ENCODE peak calls at places on chromosome X, in four cellular contexts. B, L, E and T are unnamed samples.

GRCh38 chrX:153969125-153969903 is 2.3 kb downstream of the HCFC1 start:
- DNase-seq in B (no peak), L (no peak), E (no peak), T (no peak)

GRCh38 chrX:37883196-37883595 is 35.8 kb upstream of the DYNLT3 start:
- DNase-seq in B (no peak), L (no peak), E (no peak), T (peak; percentile 16)

GRCh38 chrX:46961574-46962279 is 49.5 kb downstream of the JADE3 start:
- DNase-seq in B (no peak), L (no peak), E (no peak), T (no peak)

GRCh38 chrX:103831803-103832544 is at the start of gene RAB9B:
- DNase-seq in B (peak; percentile 62), L (no peak), E (no peak), T (peak; percentile 39)

GRCh38 chrX:42615161-42615563 is 162.8 kb downstream of the PPP1R2C start:
- DNase-seq in B (peak; percentile 47), L (no peak), E (no peak), T (peak; percentile 58)

GRCh38 chrX:30615229-30615628 is 37.7 kb upstream of the TASL start:
- DNase-seq in B (no peak), L (no peak), E (no peak), T (no peak)

GRCh38 chrX:19670854-19671620 is 155.7 kb upstream of the MAP3K15 start:
- DNase-seq in B (no peak), L (no peak), E (peak; percentile 79), T (no peak)

GRCh38 chrX:39857780-39858179 is 240.0 kb downstream of the BCOR start:
- DNase-seq in B (no peak), L (no peak), E (no peak), T (no peak)

GRCh38 chrX:36683507-36683906 is 324.7 kb upstream of the FAM47C start:
- DNase-seq in B (no peak), L (no peak), E (no peak), T (no peak)
- H3K9ac ChIP-seq in B (no peak overlapping the region), L (no peak overlapping the region), E (no peak overlapping the region), T (no peak overlapping the region)

DNA sequence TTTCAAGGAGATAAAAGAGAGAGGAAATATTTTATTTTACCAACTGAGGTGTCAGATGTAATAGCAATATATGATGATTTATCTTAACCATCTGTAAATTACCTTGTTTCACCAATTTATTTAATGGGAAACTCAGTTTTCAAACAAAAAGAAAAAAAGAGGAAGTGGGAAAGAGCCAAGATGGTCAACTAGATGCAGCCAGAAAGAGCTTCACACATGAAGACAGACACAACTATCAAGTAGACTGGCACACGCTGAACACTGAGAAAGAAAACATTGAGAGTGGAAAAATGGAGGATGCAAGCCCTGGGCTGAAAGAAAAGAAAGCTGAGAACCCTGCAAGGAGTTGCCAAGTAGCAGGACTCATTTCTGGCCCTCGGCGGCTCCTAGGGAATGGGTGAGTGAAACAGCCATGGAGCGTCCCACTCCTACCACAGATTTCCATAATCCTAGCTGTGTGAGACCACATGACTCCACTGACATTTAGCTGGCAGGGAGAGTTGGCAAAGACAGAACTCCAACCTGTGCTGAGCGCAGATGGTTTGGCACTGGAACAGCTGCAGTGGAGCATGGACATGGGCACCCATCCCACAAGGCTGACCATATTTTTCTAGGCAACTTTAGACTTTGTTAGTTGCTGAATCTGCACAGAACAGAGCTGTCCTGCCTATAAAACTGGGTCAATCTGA is 409.3 kb downstream of the FAM47B start:
- DNase-seq in B (no peak), L (no peak), E (no peak), T (no peak)
- TF ChIP-seq SUZ12 in B (no peak), L (no peak), E (no peak), T (no peak)

DNA sequence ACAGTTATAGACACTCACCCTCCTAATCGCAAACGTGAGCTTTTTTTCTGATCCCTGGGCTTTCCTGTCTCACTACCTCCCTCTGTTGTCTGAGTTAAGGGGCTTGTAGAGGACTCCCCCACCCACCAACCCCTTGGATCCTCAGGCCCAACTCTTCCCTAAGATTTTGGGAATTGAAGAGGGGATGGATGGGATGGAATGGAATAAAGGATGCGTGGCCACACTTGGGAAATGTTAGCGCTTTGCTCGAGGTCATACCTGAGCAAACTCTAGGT is 1.5 kb downstream of the CNKSR2 start:
- DNase-seq in B (no peak), L (no peak), E (no peak), T (no peak)
- H3K9ac ChIP-seq in B (no peak overlapping the region), L (no peak overlapping the region), E (no peak overlapping the region), T (no peak overlapping the region)

DNA sequence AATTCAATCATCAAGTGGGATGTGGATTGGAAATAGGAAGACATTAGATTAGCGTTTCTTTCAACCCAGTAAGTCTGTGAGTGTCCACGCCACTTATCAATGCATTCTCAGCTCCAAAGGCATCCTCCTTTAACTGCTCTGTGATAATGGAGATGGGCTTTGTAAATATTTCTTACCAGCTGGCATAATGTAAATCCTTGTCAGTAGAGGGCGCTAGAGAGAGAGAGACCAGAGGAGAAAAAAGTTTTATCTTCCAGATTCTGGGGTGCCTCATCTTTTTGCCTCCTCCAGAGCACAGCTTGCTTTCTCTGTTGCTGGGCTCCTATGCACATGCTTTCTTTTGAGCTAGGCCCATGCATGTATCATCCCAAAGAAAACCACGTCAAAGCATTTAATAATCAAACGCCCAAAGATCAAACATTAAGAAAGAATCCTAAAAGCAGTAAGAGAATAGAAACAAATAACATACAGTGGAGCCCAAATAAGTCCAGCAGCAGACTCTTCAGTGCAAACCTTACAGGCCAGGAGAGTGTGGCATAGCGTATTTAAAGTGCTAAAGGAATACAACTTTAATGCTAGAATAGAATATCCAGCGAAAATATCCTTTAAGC is 9.6 kb upstream of the MTMR1 start:
- DNase-seq in B (no peak), L (no peak), E (peak; percentile 26), T (peak; percentile 6)
- TF ChIP-seq SUZ12 in B (no peak), L (no peak), E (no peak), T (no peak)

GRCh38 chrX:101925733-101926132 is 6.1 kb downstream of the ZMAT1 start:
- DNase-seq in B (no peak), L (no peak), E (no peak), T (no peak)

GRCh38 chrX:101931104-101931493 is 728 bp downstream of the ZMAT1 start:
- DNase-seq in B (no peak), L (no peak), E (no peak), T (no peak)

GRCh38 chrX:101932249-101932570 is 383 bp upstream of the ZMAT1 start:
- DNase-seq in B (no peak), L (no peak), E (no peak), T (no peak)

DNA sequence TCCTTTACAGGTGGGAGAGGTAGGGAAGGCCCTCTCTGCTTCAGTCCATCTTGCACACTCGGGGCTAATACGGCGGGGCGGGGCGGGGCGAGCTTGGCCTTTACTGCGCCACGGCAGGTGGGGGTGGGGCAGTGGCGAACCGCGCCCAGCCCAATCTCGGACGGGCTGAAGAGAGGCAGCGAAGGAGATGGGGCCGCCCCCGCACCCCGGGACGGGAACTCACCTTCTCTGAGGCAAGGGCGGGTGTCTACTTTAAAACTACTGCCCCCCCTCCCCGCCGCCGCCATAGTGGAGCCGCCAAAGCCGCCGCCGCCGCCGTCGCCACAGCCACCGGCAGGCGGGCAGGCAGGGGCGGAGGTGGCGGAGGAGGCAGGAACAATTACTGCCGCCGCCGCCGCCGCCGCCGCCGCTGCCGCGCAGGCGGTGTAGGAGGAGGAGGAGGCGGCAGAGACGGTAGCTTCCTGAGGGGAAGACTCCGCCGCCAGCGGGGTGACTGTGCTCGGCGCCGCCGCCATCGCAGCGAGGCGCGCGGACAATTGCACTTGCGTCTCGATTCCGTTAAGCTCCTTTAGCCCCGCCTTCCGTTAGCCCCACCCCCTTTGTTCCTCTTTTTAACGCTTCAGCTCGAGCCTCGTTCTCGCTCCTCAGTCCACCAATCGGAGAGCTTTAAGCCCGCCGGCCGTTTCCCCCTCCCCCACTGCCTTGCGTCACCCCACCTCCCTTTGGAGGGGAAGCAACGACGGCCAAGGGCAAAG is at the start of gene ZMAT1:
- DNase-seq in B (peak; percentile 82), L (peak; percentile 21), E (peak; percentile 39), T (peak; percentile 94)
- H3K9ac ChIP-seq in B (no peak within 1 kb of the TSS), L (peak within 1 kb of the TSS; percentile 34), E (no peak within 1 kb of the TSS), T (peak within 1 kb of the TSS; percentile 61)

DNA sequence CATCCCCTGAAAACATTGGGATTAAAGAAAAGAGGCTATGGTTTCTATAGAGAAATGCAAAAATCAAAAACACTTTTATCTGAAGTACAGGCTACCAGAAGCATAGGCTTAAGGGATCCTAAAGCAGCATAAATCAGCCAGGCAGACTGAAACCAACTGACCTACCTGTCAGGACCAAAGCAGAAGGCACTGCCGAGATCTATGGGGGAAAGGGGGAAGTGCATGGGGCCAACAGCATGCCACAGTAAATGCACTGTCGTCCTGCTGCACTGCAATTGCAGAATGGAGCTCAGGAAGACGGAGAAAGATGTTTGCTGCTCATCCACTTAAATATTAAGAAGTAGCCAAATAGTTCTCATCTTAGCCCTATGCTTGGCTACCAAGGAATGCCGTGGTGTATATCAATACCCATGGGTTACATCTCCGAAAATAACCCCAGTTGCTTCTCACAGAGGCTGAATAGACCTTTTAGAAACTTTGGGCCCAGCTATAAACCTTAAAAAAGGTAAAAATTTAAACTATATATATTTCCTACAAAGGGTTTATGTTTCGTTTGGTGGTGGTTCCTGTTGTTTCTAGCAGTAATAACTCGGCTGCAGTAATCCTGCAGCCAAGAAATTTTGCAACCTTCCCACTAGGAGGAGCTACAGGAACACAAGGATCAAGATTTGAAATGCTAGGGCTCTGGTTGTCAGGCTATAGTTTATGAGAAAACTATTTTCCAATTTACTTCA is 312.2 kb upstream of the DIAPH2 start:
- DNase-seq in B (no peak), L (no peak), E (peak; percentile 27), T (peak; percentile 20)
- TF ChIP-seq SUZ12 in B (no peak), L (no peak), E (no peak), T (no peak)

DNA sequence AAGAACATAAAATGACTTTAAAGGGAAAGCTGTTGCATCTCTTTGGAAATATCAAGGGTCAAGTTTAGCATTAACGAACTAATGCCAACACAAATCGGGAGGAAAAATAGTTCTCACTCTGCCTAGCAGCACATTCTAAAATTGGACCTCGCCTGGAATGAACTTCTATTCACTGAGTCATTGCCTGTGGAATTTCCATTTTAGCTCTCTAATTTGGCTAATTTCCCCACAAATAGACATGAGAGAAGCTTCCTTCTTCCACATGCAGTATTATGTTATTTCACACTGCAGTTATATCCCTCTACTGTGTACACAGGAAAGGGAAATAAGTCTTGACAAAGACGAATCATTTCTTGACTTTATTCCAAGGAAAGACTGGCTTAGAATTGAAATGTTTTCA is 9.3 kb downstream of the ZXDA start:
- DNase-seq in B (no peak), L (no peak), E (no peak), T (no peak)
- H3K9ac ChIP-seq in B (no peak overlapping the region), L (no peak overlapping the region), E (no peak overlapping the region), T (no peak overlapping the region)

GRCh38 chrX:9578083-9578779 is 113.4 kb downstream of the TBL1X start:
- DNase-seq in B (no peak), L (no peak), E (no peak), T (no peak)
- TF ChIP-seq SUZ12 in B (no peak), L (no peak), E (no peak), T (no peak)

DNA sequence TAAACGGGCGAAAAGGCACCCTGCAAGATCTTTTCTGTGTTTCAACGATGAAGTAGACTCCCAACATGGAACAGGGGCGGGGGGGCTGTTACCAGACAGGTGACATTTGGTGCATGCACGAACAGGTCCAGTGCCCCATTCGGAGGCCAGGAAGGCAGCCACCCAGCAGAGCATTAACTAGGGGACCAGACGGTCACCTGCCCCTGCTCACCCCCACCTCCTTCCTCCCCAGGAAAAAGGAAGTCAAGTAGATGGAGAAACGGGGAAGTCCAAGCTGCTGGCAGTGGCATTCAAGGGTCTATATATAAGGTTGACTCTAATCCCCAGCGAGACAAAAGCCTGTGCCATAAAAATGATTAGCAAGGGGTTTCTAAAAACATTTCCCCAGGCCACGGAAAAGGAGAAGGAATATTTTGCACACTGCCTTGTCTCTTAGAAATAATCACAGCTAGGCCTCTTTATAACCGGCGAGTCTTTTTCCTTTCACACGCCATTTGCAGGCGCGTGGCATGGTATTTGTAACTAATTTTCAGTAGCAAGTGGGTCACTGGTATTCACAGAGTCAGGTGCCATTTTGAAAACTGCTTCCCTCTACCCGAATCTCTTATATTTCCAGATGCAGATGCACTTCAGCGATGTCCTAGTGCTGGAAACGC is 1.2 kb upstream of the TMSB4X start:
- DNase-seq in B (no peak), L (no peak), E (no peak), T (no peak)
- H3K9ac ChIP-seq in B (no peak overlapping the region), L (peak overlapping the region; percentile 93), E (no peak overlapping the region), T (peak overlapping the region; percentile 72)